ENCODE peak calls at places on chromosomes 11 and 22, in four cellular contexts. W, M, I and G are unnamed samples. For H3K36me3, the result is how much of the 10 kb centered on the place peaks cover.

GRCh38 chr11:75954039-75954438 is 139.0 kb downstream of the UVRAG start:
- DNase-seq in I (no peak), W (no peak), M (no peak), G (no peak)

GRCh38 chr11:660681-661444 is 23.8 kb downstream of the DRD4 start:
- DNase-seq in I (no peak), W (no peak), M (no peak), G (no peak)

GRCh38 chr11:58394195-58394594 is 12.5 kb downstream of the OR5B3 start:
- DNase-seq in I (no peak), W (no peak), M (peak), G (no peak)

GRCh38 chr11:1652778-1653540 is 23.4 kb downstream of the KRTAP5-5 start:
- DNase-seq in M (peak), I (peak), W (peak), G (peak)

GRCh38 chr11:120771551-120772060 is 252.3 kb upstream of the TBCEL start:
- DNase-seq in I (no peak), M (no peak), W (no peak), G (no peak)

GRCh38 chr11:111735262-111736116 is 30.7 kb downstream of the PPP2R1B start:
- DNase-seq in I (no peak), M (peak), W (peak), G (peak)

GRCh38 chr11:94473177-94473799 is 20.4 kb downstream of the MRE11 start:
- DNase-seq in M (no peak), W (no peak), I (peak), G (no peak)

GRCh38 chr22:24187731-24188644 is 6.7 kb downstream of the SUSD2 start:
- DNase-seq in I (no peak), M (no peak), W (peak), G (no peak)

GRCh38 chr11:119933584-119933983 is 204.3 kb downstream of the TRIM29 start:
- DNase-seq in I (no peak), M (no peak), W (no peak), G (no peak)

GRCh38 chr11:115408036-115408911 is 95.9 kb downstream of the CADM1 start:
- DNase-seq in I (peak), M (no peak), W (no peak), G (no peak)

GRCh38 chr11:82775218-82775617 is 41.6 kb upstream of the FAM181B start:
- DNase-seq in W (no peak), M (no peak), I (no peak), G (no peak)

GRCh38 chr11:27701262-27702105 is 1.2 kb upstream of the BDNF start:
- DNase-seq in M (no peak), I (peak), W (peak), G (no peak)

GRCh38 chr11:131375936-131376335 is 5.5 kb downstream of the NTM start:
- DNase-seq in M (no peak), I (no peak), W (no peak), G (no peak)

GRCh38 chr22:40218152-40218551 is 40.4 kb downstream of the TNRC6B start:
- DNase-seq in W (no peak), M (no peak), I (no peak), G (no peak)

GRCh38 chr11:82794490-82794889 is 60.8 kb upstream of the FAM181B start:
- DNase-seq in W (no peak), M (no peak), I (no peak), G (no peak)

GRCh38 chr11:15695096-15695721 is 580.5 kb downstream of the INSC start:
- DNase-seq in W (no peak), I (no peak), M (peak), G (no peak)

GRCh38 chr11:43419460-43419859 is 60.7 kb downstream of the TTC17 start:
- DNase-seq in W (no peak), M (peak), I (peak), G (no peak)

DNA sequence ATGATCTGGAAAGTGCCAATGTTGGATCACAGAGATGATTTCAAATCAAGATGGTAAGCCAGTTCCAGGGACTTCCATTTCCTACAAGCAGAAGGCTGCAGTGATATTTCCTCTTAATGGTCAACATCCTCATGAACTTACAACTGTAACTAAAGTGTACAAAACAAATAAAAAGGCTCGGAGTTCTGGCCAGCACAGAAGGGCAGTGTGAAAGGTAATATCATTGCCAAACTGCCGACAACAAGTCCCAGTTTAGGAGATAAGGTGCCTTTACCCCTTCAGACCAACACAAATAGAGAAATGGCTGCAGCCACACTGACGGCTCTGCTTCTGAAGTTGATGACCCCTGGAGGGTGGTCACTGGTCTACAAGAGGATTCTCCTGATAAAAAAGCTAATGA is 91.1 kb downstream of the ETS1 start:
- DNase-seq in W (no peak), M (no peak), I (no peak), G (peak)
- H3K4me3 ChIP-seq in W (peak), M (no peak), I (no peak), G (peak)

GRCh38 chr11:18065572-18065971 is 19.5 kb upstream of the TPH1 start:
- DNase-seq in I (no peak), W (no peak), M (peak), G (no peak)
- H3K27ac ChIP-seq in I (no peak), W (no peak), M (no peak), G (no peak)

GRCh38 chr11:59600234-59600633 is 15.3 kb downstream of the OSBP start:
- DNase-seq in W (no peak), M (no peak), I (no peak), G (no peak)
- H3K36me3 ChIP-seq in W (half or more), M (under half), I (under half), G (half or more)

GRCh38 chr22:44325718-44326548 is 13.2 kb upstream of the SHISAL1 start:
- DNase-seq in W (no peak), M (no peak), I (no peak), G (no peak)
- H3K4me3 ChIP-seq in W (peak), M (no peak), I (peak), G (peak)

GRCh38 chr11:35088226-35088625 is 50.7 kb upstream of the CD44 start:
- DNase-seq in I (no peak), M (no peak), W (no peak), G (no peak)

GRCh38 chr11:35085766-35086165 is 53.2 kb upstream of the CD44 start:
- DNase-seq in I (no peak), W (peak), M (no peak), G (no peak)

GRCh38 chr11:35088676-35089075 is 50.3 kb upstream of the CD44 start:
- DNase-seq in M (no peak), I (no peak), W (no peak), G (no peak)

GRCh38 chr11:35087648-35088047 is 51.3 kb upstream of the CD44 start:
- DNase-seq in M (no peak), W (no peak), I (no peak), G (no peak)

DNA sequence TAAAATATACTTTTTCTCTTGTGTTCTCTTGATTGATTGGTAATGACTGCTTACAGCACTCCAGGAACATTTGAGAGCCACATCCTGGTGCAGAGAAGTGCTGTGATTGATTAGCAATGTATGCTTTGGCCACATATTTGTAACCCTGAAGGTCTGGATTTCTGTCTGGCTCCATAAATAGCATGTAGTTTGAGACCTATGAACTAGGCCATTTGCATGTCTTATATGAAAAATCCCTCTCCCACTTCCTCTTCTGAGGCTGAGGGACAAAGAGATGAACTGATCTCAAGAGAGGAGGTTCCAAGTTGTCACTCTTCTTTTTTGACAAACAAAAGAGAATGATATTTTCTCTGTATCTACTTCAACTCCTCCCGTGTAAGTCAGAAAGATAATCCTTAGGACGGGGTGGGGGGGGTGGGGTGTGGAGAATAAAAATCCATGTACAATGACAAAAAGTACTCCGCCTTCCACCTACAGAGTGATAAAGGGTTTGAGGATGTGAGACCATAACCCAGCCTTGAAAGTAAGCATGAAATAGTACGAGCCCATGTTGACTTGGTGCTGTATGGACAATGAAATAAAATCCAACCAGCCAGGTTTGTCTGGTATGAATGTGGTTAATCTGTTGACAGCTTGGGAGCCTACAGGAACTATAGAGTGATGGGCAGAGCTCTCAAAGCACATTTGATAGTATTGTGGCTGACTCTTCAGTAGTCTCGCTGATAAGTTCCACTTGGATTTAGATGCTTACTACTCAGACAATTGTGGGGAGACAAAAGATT is 49.1 kb upstream of the CD44 start:
- DNase-seq in W (no peak), M (no peak), I (no peak), G (no peak)
- H3K27ac ChIP-seq in W (no peak), M (no peak), I (no peak), G (no peak)

DNA sequence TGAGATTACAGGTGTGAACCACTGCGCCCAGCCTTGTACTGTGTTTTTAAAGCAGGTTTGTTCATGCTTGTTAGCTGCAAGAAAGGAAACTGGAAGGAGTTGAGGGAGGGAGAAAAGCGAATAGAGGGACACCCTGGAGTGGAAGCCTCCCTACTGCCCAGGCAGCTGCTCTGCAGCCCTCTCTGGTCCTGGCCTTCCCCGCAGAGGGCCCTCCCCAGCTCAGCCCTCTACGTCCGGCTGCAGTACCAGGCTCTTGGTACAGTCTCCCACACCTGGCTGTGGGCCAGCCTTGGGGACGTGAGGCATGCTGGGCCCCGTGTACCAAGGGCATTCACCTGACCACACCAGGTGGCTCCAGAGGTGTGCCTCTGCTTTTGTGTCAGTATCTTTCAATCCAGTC is 70.8 kb downstream of the MED15 start:
- DNase-seq in M (no peak), W (peak), I (no peak), G (no peak)
- H3K36me3 ChIP-seq in M (half or more), W (half or more), I (under half), G (half or more)

DNA sequence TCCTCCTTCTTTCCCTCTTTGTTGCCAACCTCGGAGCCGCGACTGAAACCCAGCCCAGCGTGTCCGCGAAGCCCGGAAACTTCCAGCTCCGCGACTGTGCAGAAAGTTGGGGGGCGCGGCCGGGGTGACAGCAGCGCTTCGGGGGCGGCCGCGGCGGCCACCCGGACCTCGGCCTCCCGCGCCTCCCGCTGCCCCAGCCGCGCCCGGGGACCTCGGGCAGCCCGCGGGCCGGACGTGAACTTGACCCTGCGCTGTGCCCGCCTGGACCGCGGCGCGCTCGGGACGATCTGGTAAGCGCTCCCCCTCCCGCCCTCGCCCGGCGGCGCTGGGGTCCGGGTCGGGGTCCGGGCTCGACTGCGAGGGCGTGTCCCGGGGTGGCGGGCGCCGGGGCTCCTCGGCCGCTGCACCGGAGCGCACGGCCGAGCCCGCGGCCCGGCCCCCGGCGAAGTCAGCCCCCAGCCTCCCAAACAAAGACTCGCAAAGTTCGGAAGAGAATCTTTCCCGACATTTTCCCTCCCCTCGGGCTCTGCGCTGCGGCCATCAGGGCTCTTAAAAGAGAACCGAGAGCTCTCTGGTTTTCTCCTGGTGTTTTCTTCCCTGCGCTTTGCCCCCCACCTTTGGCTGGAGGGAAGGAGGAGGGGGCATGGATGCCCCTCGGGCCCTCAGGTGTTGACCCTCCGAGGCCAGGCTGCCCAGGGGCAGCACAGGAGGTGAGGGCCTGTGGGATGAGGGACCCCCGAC is 67.9 kb upstream of the WNT7B start:
- DNase-seq in I (no peak), M (no peak), W (peak), G (no peak)
- H3K4me3 ChIP-seq in I (peak), M (peak), W (peak), G (peak)

GRCh38 chr11:11395126-11395525 is 42.1 kb upstream of the CSNK2A3 start:
- DNase-seq in I (no peak), M (no peak), W (no peak), G (no peak)
- H3K27ac ChIP-seq in I (no peak), M (no peak), W (no peak), G (no peak)